ENCODE peak calls at places on chromosomes 1 and 21, in five cellular contexts. One of them, this sample, is unnamed.

GRCh38 chr1:38586993-38587646 is 272.5 kb downstream of the RRAGC start:
- DNase-seq in heart right ventricle: peak; percentile 34
- DNase-seq in left ventricle myocardium inferior: peak; percentile 23
- DNase-seq in aorta: no peak
- DNase-seq in lower lobe of right lung: peak; percentile 69
- DNase-seq in this sample: no peak

GRCh38 chr21:29523646-29524045 is 224.9 kb downstream of the BACH1 start:
- DNase-seq in left ventricle myocardium inferior: no peak
- DNase-seq in aorta: no peak
- DNase-seq in lower lobe of right lung: no peak
- DNase-seq in heart right ventricle: no peak
- DNase-seq in this sample: no peak

GRCh38 chr1:12597792-12598191 is 20.2 kb downstream of the DHRS3 start:
- DNase-seq in heart right ventricle: peak; percentile 72
- DNase-seq in lower lobe of right lung: peak; percentile 79
- DNase-seq in left ventricle myocardium inferior: peak; percentile 77
- DNase-seq in aorta: no peak
- DNase-seq in this sample: no peak

GRCh38 chr1:218350909-218351616 is 5.9 kb downstream of the TGFB2 start:
- DNase-seq in lower lobe of right lung: no peak
- DNase-seq in aorta: no peak
- DNase-seq in heart right ventricle: no peak
- DNase-seq in left ventricle myocardium inferior: no peak
- DNase-seq in this sample: peak; percentile 6

GRCh38 chr1:109783436-109783835 is 19.7 kb upstream of the EPS8L3 start:
- DNase-seq in aorta: peak; percentile 86
- DNase-seq in heart right ventricle: peak; percentile 7
- DNase-seq in lower lobe of right lung: peak; percentile 57
- DNase-seq in left ventricle myocardium inferior: peak; percentile 11
- DNase-seq in this sample: no peak

GRCh38 chr21:22993822-22994574 is 1995.8 kb downstream of the NCAM2 start:
- DNase-seq in aorta: no peak
- DNase-seq in heart right ventricle: no peak
- DNase-seq in lower lobe of right lung: no peak
- DNase-seq in left ventricle myocardium inferior: no peak
- DNase-seq in this sample: no peak

GRCh38 chr1:172354291-172354940 is 66.1 kb upstream of the C1orf105 start:
- DNase-seq in heart right ventricle: no peak
- DNase-seq in lower lobe of right lung: no peak
- DNase-seq in aorta: no peak
- DNase-seq in left ventricle myocardium inferior: no peak
- DNase-seq in this sample: no peak

GRCh38 chr1:98940680-98941079 is 64.0 kb downstream of the PLPPR5 start:
- DNase-seq in heart right ventricle: no peak
- DNase-seq in left ventricle myocardium inferior: no peak
- DNase-seq in lower lobe of right lung: no peak
- DNase-seq in aorta: no peak
- DNase-seq in this sample: no peak

GRCh38 chr21:42651515-42652401 is 1.7 kb upstream of the PDE9A start:
- DNase-seq in aorta: peak; percentile 60
- DNase-seq in heart right ventricle: no peak
- DNase-seq in left ventricle myocardium inferior: peak; percentile 17
- DNase-seq in lower lobe of right lung: peak; percentile 34
- DNase-seq in this sample: no peak

GRCh38 chr21:20997633-20998455 is at the start of gene NCAM2:
- DNase-seq in left ventricle myocardium inferior: peak; percentile 79
- DNase-seq in lower lobe of right lung: peak; percentile 78
- DNase-seq in heart right ventricle: peak; percentile 76
- DNase-seq in aorta: peak; percentile 88
- DNase-seq in this sample: peak; percentile 68

GRCh38 chr1:220690140-220691038 is at the start of gene C1orf115:
- DNase-seq in left ventricle myocardium inferior: peak; percentile 80
- DNase-seq in heart right ventricle: peak; percentile 83
- DNase-seq in lower lobe of right lung: peak; percentile 83
- DNase-seq in aorta: peak; percentile 91
- DNase-seq in this sample: no peak

GRCh38 chr1:224644553-224645154 is 28.5 kb downstream of the CNIH3 start:
- DNase-seq in heart right ventricle: no peak
- DNase-seq in lower lobe of right lung: no peak
- DNase-seq in aorta: no peak
- DNase-seq in left ventricle myocardium inferior: no peak
- DNase-seq in this sample: no peak

GRCh38 chr1:225923381-225923691 is 714 bp downstream of the PYCR2 start:
- DNase-seq in aorta: no peak
- DNase-seq in left ventricle myocardium inferior: no peak
- DNase-seq in heart right ventricle: no peak
- DNase-seq in lower lobe of right lung: peak; percentile 3
- DNase-seq in this sample: no peak

GRCh38 chr1:232600430-232601258 is 29.3 kb downstream of the SIPA1L2 start:
- DNase-seq in aorta: no peak
- DNase-seq in lower lobe of right lung: no peak
- DNase-seq in heart right ventricle: no peak
- DNase-seq in left ventricle myocardium inferior: no peak
- DNase-seq in this sample: no peak

GRCh38 chr1:150321826-150322166 is 463 bp downstream of the PRPF3 start:
- DNase-seq in lower lobe of right lung: no peak
- DNase-seq in left ventricle myocardium inferior: no peak
- DNase-seq in aorta: no peak
- DNase-seq in heart right ventricle: no peak
- DNase-seq in this sample: no peak

GRCh38 chr1:201310986-201311355 is 27.7 kb downstream of the PKP1 start:
- DNase-seq in left ventricle myocardium inferior: no peak
- DNase-seq in lower lobe of right lung: peak; percentile 32
- DNase-seq in heart right ventricle: no peak
- DNase-seq in aorta: no peak
- DNase-seq in this sample: no peak

GRCh38 chr1:156101880-156102279 is 12.6 kb upstream of the LMNA start:
- DNase-seq in aorta: peak; percentile 86
- DNase-seq in left ventricle myocardium inferior: peak; percentile 49
- DNase-seq in heart right ventricle: peak; percentile 61
- DNase-seq in lower lobe of right lung: no peak
- DNase-seq in this sample: no peak

GRCh38 chr1:93681549-93682412 is at the start of gene BCAR3:
- DNase-seq in lower lobe of right lung: peak; percentile 85
- DNase-seq in aorta: peak; percentile 90
- DNase-seq in heart right ventricle: peak; percentile 82
- DNase-seq in left ventricle myocardium inferior: peak; percentile 83
- DNase-seq in this sample: peak; percentile 41

GRCh38 chr1:205811660-205812059 is 1.3 kb downstream of the SLC41A1 start:
- DNase-seq in lower lobe of right lung: peak; percentile 53
- DNase-seq in heart right ventricle: peak; percentile 65
- DNase-seq in aorta: no peak
- DNase-seq in left ventricle myocardium inferior: peak; percentile 70
- DNase-seq in this sample: peak; percentile 61

GRCh38 chr1:109598655-109599054 is 20.8 kb downstream of the GNAT2 start:
- DNase-seq in heart right ventricle: no peak
- DNase-seq in aorta: no peak
- DNase-seq in lower lobe of right lung: no peak
- DNase-seq in left ventricle myocardium inferior: no peak
- DNase-seq in this sample: no peak

GRCh38 chr21:25934771-25935224 is 200.0 kb downstream of the GABPA start:
- DNase-seq in aorta: peak; percentile 83
- DNase-seq in lower lobe of right lung: peak; percentile 58
- DNase-seq in heart right ventricle: peak; percentile 55
- DNase-seq in left ventricle myocardium inferior: peak; percentile 60
- DNase-seq in this sample: no peak

GRCh38 chr1:236868625-236869467 is 73.8 kb downstream of the MTR start:
- DNase-seq in aorta: no peak
- DNase-seq in lower lobe of right lung: no peak
- DNase-seq in heart right ventricle: no peak
- DNase-seq in left ventricle myocardium inferior: no peak
- DNase-seq in this sample: no peak

GRCh38 chr1:30908446-30908885 is at the start of gene SDC3:
- DNase-seq in heart right ventricle: peak; percentile 48
- DNase-seq in aorta: peak; percentile 79
- DNase-seq in lower lobe of right lung: no peak
- DNase-seq in left ventricle myocardium inferior: peak; percentile 32
- DNase-seq in this sample: no peak

GRCh38 chr1:172135076-172135672 is 285.3 kb upstream of the C1orf105 start:
- DNase-seq in aorta: no peak
- DNase-seq in lower lobe of right lung: no peak
- DNase-seq in left ventricle myocardium inferior: no peak
- DNase-seq in heart right ventricle: no peak
- DNase-seq in this sample: no peak

GRCh38 chr1:30801826-30802198 is 44.2 kb upstream of the LAPTM5 start:
- DNase-seq in heart right ventricle: peak; percentile 88
- DNase-seq in aorta: peak; percentile 95
- DNase-seq in left ventricle myocardium inferior: peak; percentile 84
- DNase-seq in lower lobe of right lung: peak; percentile 87
- DNase-seq in this sample: peak; percentile 35

GRCh38 chr1:207910678-207911354 is at the start of gene CD34:
- DNase-seq in lower lobe of right lung: no peak
- DNase-seq in left ventricle myocardium inferior: peak; percentile 85
- DNase-seq in aorta: peak; percentile 88
- DNase-seq in heart right ventricle: peak; percentile 78
- DNase-seq in this sample: no peak

GRCh38 chr1:84538599-84538998 is 32.2 kb upstream of the GNG5 start:
- DNase-seq in lower lobe of right lung: no peak
- DNase-seq in left ventricle myocardium inferior: no peak
- DNase-seq in heart right ventricle: no peak
- DNase-seq in aorta: no peak
- DNase-seq in this sample: no peak

GRCh38 chr1:67652800-67653199 is 32.2 kb upstream of the GADD45A start:
- DNase-seq in heart right ventricle: no peak
- DNase-seq in aorta: no peak
- DNase-seq in lower lobe of right lung: no peak
- DNase-seq in left ventricle myocardium inferior: no peak
- DNase-seq in this sample: no peak

GRCh38 chr1:87673748-87674147 is 345.1 kb downstream of the LMO4 start:
- DNase-seq in lower lobe of right lung: no peak
- DNase-seq in heart right ventricle: no peak
- DNase-seq in aorta: no peak
- DNase-seq in left ventricle myocardium inferior: no peak
- DNase-seq in this sample: no peak

GRCh38 chr1:168465942-168466702 is 77.7 kb downstream of the XCL2 start:
- DNase-seq in lower lobe of right lung: no peak
- DNase-seq in left ventricle myocardium inferior: peak; percentile 23
- DNase-seq in heart right ventricle: no peak
- DNase-seq in aorta: no peak
- DNase-seq in this sample: no peak

GRCh38 chr1:99737016-99737415 is 29.4 kb downstream of the FRRS1 start:
- DNase-seq in left ventricle myocardium inferior: no peak
- DNase-seq in aorta: no peak
- DNase-seq in heart right ventricle: no peak
- DNase-seq in lower lobe of right lung: no peak
- DNase-seq in this sample: peak; percentile 4

GRCh38 chr1:226827458-226827857 is 43.0 kb upstream of the PSEN2 start:
- DNase-seq in lower lobe of right lung: peak; percentile 76
- DNase-seq in aorta: peak; percentile 83
- DNase-seq in left ventricle myocardium inferior: peak; percentile 73
- DNase-seq in heart right ventricle: peak; percentile 67
- DNase-seq in this sample: peak; percentile 30

GRCh38 chr1:21273743-21274142 is 16.5 kb downstream of the ECE1 start:
- DNase-seq in lower lobe of right lung: no peak
- DNase-seq in left ventricle myocardium inferior: peak; percentile 54
- DNase-seq in aorta: no peak
- DNase-seq in heart right ventricle: peak; percentile 52
- DNase-seq in this sample: no peak

DNA sequence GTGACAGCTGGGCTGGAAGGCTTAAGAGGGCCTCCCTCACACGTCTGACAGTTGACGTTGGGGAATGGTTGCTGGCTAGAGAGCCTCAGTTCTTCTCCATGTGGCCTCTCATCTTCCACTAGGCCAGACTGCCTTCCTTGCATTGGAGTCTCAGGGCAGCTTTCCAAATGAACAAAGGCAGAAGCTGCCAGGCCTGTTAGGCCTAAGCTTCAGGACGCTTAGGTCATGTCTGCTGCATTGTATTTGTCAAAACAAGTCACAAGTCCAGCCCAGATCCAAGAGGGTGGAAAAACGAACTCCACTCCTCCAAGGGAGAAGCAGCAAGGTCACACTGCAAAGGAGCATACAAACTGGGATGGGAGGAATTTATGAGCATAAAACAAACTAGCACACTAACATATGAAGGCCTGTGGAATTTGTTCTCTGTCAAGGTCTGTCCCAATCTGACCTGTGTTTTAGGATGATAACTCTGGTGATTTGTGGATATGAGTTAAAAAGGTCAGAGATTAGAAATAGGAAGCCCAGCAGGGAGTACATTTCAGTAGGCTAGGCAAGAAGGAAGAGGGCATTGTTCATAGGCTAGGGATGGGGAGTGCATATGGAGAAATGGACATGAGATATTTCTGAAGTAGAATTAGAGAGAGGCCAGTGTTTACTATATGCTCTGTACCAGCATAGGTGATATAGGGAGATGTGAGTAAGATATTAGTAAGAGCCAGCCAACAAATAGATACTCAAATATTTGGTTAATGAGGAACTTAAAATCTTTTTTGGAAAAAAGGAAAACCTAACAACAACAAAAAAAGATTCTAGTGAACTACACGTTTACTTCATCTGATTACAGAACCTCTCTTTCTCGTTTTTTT is 29.1 kb upstream of the CNN3 start:
- DNase-seq in lower lobe of right lung: no peak
- DNase-seq in heart right ventricle: peak; percentile 21
- DNase-seq in aorta: no peak
- DNase-seq in left ventricle myocardium inferior: peak; percentile 40
- DNase-seq in this sample: no peak
- H3K27ac ChIP-seq in lower lobe of right lung: no peak overlapping the region
- H3K27ac ChIP-seq in heart right ventricle: peak overlapping the region; percentile 67
- H3K27ac ChIP-seq in aorta: peak overlapping the region; percentile 62
- H3K27ac ChIP-seq in left ventricle myocardium inferior: peak overlapping the region; percentile 82
- H3K27ac ChIP-seq in this sample: no peak overlapping the region

GRCh38 chr1:24969616-24970398 is 39.7 kb upstream of the RUNX3 start:
- DNase-seq in heart right ventricle: no peak
- DNase-seq in left ventricle myocardium inferior: no peak
- DNase-seq in aorta: peak; percentile 58
- DNase-seq in lower lobe of right lung: no peak
- DNase-seq in this sample: no peak
- H3K27ac ChIP-seq in heart right ventricle: no peak overlapping the region
- H3K27ac ChIP-seq in left ventricle myocardium inferior: no peak overlapping the region
- H3K27ac ChIP-seq in aorta: no peak overlapping the region
- H3K27ac ChIP-seq in lower lobe of right lung: no peak overlapping the region
- H3K27ac ChIP-seq in this sample: no peak overlapping the region

GRCh38 chr1:61043010-61043820 is 39.1 kb upstream of the NFIA start:
- DNase-seq in left ventricle myocardium inferior: peak; percentile 91
- DNase-seq in lower lobe of right lung: peak; percentile 93
- DNase-seq in aorta: peak; percentile 98
- DNase-seq in heart right ventricle: peak; percentile 94
- DNase-seq in this sample: peak; percentile 78
- H3K27ac ChIP-seq in left ventricle myocardium inferior: peak overlapping the region; percentile 82
- H3K27ac ChIP-seq in lower lobe of right lung: peak overlapping the region; percentile 80
- H3K27ac ChIP-seq in aorta: peak overlapping the region; percentile 83
- H3K27ac ChIP-seq in heart right ventricle: peak overlapping the region; percentile 76
- H3K27ac ChIP-seq in this sample: peak overlapping the region; percentile 74

GRCh38 chr1:18515120-18515667 is 34.5 kb downstream of the KLHDC7A start:
- DNase-seq in left ventricle myocardium inferior: no peak
- DNase-seq in lower lobe of right lung: no peak
- DNase-seq in aorta: no peak
- DNase-seq in heart right ventricle: no peak
- DNase-seq in this sample: no peak

GRCh38 chr1:18512883-18513282 is 32.2 kb downstream of the KLHDC7A start:
- DNase-seq in heart right ventricle: no peak
- DNase-seq in lower lobe of right lung: no peak
- DNase-seq in aorta: no peak
- DNase-seq in left ventricle myocardium inferior: no peak
- DNase-seq in this sample: no peak

GRCh38 chr1:18511469-18511997 is 30.8 kb downstream of the KLHDC7A start:
- DNase-seq in lower lobe of right lung: no peak
- DNase-seq in left ventricle myocardium inferior: no peak
- DNase-seq in aorta: no peak
- DNase-seq in heart right ventricle: no peak
- DNase-seq in this sample: no peak

GRCh38 chr1:18516473-18516872 is 35.7 kb downstream of the KLHDC7A start:
- DNase-seq in aorta: no peak
- DNase-seq in left ventricle myocardium inferior: no peak
- DNase-seq in lower lobe of right lung: no peak
- DNase-seq in heart right ventricle: no peak
- DNase-seq in this sample: no peak

GRCh38 chr1:18513995-18514394 is 33.3 kb downstream of the KLHDC7A start:
- DNase-seq in aorta: no peak
- DNase-seq in left ventricle myocardium inferior: no peak
- DNase-seq in lower lobe of right lung: no peak
- DNase-seq in heart right ventricle: no peak
- DNase-seq in this sample: no peak
- H3K27ac ChIP-seq in aorta: no peak overlapping the region
- H3K27ac ChIP-seq in left ventricle myocardium inferior: no peak overlapping the region
- H3K27ac ChIP-seq in lower lobe of right lung: no peak overlapping the region
- H3K27ac ChIP-seq in heart right ventricle: no peak overlapping the region
- H3K27ac ChIP-seq in this sample: no peak overlapping the region

This sample was measured in substantia nigra.